ENCODE peak calls at places on chromosomes 5 and 9, in ten cellular contexts. One of them, this sample, is unnamed.

GRCh38 chr9:97559111-97559514 is 57.6 kb downstream of the TMOD1 start:
- DNase-seq in CD8-positive, alpha-beta T cell: no peak
- DNase-seq in BJ: no peak
- DNase-seq in fibroblast of lung: no peak
- DNase-seq in HCT116: no peak
- DNase-seq in foreskin fibroblast: no peak
- DNase-seq in CD8-positive, alpha-beta memory T cell: no peak
- DNase-seq in body of pancreas: no peak
- DNase-seq in AG04450: no peak
- DNase-seq in esophagus squamous epithelium: no peak
- DNase-seq in this sample: peak

GRCh38 chr5:178590141-178590923 is at the start of gene COL23A1:
- DNase-seq in CD8-positive, alpha-beta T cell: peak
- DNase-seq in BJ: no peak
- DNase-seq in fibroblast of lung: peak
- DNase-seq in HCT116: no peak
- DNase-seq in foreskin fibroblast: peak
- DNase-seq in CD8-positive, alpha-beta memory T cell: peak
- DNase-seq in body of pancreas: no peak
- DNase-seq in AG04450: no peak
- DNase-seq in esophagus squamous epithelium: no peak
- DNase-seq in this sample: no peak

GRCh38 chr5:59588922-59589321 is 304.6 kb downstream of the PDE4D start:
- DNase-seq in CD8-positive, alpha-beta T cell: no peak
- DNase-seq in BJ: no peak
- DNase-seq in fibroblast of lung: peak
- DNase-seq in HCT116: no peak
- DNase-seq in foreskin fibroblast: peak
- DNase-seq in CD8-positive, alpha-beta memory T cell: no peak
- DNase-seq in body of pancreas: no peak
- DNase-seq in AG04450: no peak
- DNase-seq in esophagus squamous epithelium: no peak
- DNase-seq in this sample: no peak

GRCh38 chr9:127796225-127796813 is 6.4 kb upstream of the FPGS start:
- DNase-seq in CD8-positive, alpha-beta T cell: no peak
- DNase-seq in BJ: no peak
- DNase-seq in fibroblast of lung: peak
- DNase-seq in HCT116: no peak
- DNase-seq in foreskin fibroblast: peak
- DNase-seq in CD8-positive, alpha-beta memory T cell: no peak
- DNase-seq in body of pancreas: peak
- DNase-seq in AG04450: no peak
- DNase-seq in esophagus squamous epithelium: no peak
- DNase-seq in this sample: peak

GRCh38 chr9:92974696-92975451 is 27.6 kb downstream of the FGD3 start:
- DNase-seq in CD8-positive, alpha-beta T cell: no peak
- DNase-seq in BJ: no peak
- DNase-seq in fibroblast of lung: no peak
- DNase-seq in HCT116: no peak
- DNase-seq in foreskin fibroblast: no peak
- DNase-seq in CD8-positive, alpha-beta memory T cell: no peak
- DNase-seq in body of pancreas: no peak
- DNase-seq in AG04450: no peak
- DNase-seq in esophagus squamous epithelium: no peak
- DNase-seq in this sample: no peak

GRCh38 chr9:80320916-80321315 is 749.2 kb downstream of the TLE4 start:
- DNase-seq in CD8-positive, alpha-beta T cell: no peak
- DNase-seq in BJ: no peak
- DNase-seq in fibroblast of lung: peak
- DNase-seq in HCT116: no peak
- DNase-seq in foreskin fibroblast: peak
- DNase-seq in CD8-positive, alpha-beta memory T cell: no peak
- DNase-seq in body of pancreas: no peak
- DNase-seq in AG04450: no peak
- DNase-seq in esophagus squamous epithelium: no peak
- DNase-seq in this sample: no peak

GRCh38 chr5:112866739-112867138 is 5.7 kb downstream of the SRP19 start:
- DNase-seq in CD8-positive, alpha-beta T cell: no peak
- DNase-seq in BJ: no peak
- DNase-seq in fibroblast of lung: no peak
- DNase-seq in HCT116: no peak
- DNase-seq in foreskin fibroblast: no peak
- DNase-seq in CD8-positive, alpha-beta memory T cell: no peak
- DNase-seq in body of pancreas: no peak
- DNase-seq in AG04450: no peak
- DNase-seq in esophagus squamous epithelium: no peak
- DNase-seq in this sample: no peak

GRCh38 chr9:127706836-127707241 is at the start of gene CFAP157:
- DNase-seq in CD8-positive, alpha-beta T cell: no peak
- DNase-seq in BJ: no peak
- DNase-seq in fibroblast of lung: no peak
- DNase-seq in HCT116: no peak
- DNase-seq in foreskin fibroblast: no peak
- DNase-seq in CD8-positive, alpha-beta memory T cell: no peak
- DNase-seq in body of pancreas: peak
- DNase-seq in AG04450: no peak
- DNase-seq in esophagus squamous epithelium: no peak
- DNase-seq in this sample: no peak

GRCh38 chr9:26748449-26749058 is 144.0 kb downstream of the CAAP1 start:
- DNase-seq in CD8-positive, alpha-beta T cell: no peak
- DNase-seq in BJ: no peak
- DNase-seq in fibroblast of lung: no peak
- DNase-seq in HCT116: no peak
- DNase-seq in foreskin fibroblast: no peak
- DNase-seq in CD8-positive, alpha-beta memory T cell: no peak
- DNase-seq in body of pancreas: no peak
- DNase-seq in AG04450: no peak
- DNase-seq in esophagus squamous epithelium: no peak
- DNase-seq in this sample: no peak

GRCh38 chr5:41246376-41246775 is 33.0 kb upstream of the C6 start:
- DNase-seq in CD8-positive, alpha-beta T cell: no peak
- DNase-seq in BJ: peak
- DNase-seq in fibroblast of lung: peak
- DNase-seq in HCT116: peak
- DNase-seq in foreskin fibroblast: peak
- DNase-seq in CD8-positive, alpha-beta memory T cell: no peak
- DNase-seq in body of pancreas: no peak
- DNase-seq in AG04450: peak
- DNase-seq in esophagus squamous epithelium: no peak
- DNase-seq in this sample: no peak

GRCh38 chr5:149702953-149703646 is 27.0 kb upstream of the PPARGC1B start:
- DNase-seq in CD8-positive, alpha-beta T cell: no peak
- DNase-seq in BJ: no peak
- DNase-seq in fibroblast of lung: no peak
- DNase-seq in HCT116: no peak
- DNase-seq in foreskin fibroblast: no peak
- DNase-seq in CD8-positive, alpha-beta memory T cell: no peak
- DNase-seq in body of pancreas: no peak
- DNase-seq in AG04450: no peak
- DNase-seq in esophagus squamous epithelium: no peak
- DNase-seq in this sample: no peak

GRCh38 chr5:442335-443238 is at the start of gene EXOC3:
- DNase-seq in CD8-positive, alpha-beta T cell: peak
- DNase-seq in BJ: no peak
- DNase-seq in fibroblast of lung: peak
- DNase-seq in HCT116: peak
- DNase-seq in foreskin fibroblast: peak
- DNase-seq in CD8-positive, alpha-beta memory T cell: peak
- DNase-seq in body of pancreas: peak
- DNase-seq in AG04450: peak
- DNase-seq in esophagus squamous epithelium: no peak
- DNase-seq in this sample: peak

GRCh38 chr5:151221574-151221973 is 2.3 kb downstream of the CCDC69 start:
- DNase-seq in CD8-positive, alpha-beta T cell: no peak
- DNase-seq in BJ: no peak
- DNase-seq in fibroblast of lung: peak
- DNase-seq in HCT116: no peak
- DNase-seq in foreskin fibroblast: peak
- DNase-seq in CD8-positive, alpha-beta memory T cell: no peak
- DNase-seq in body of pancreas: no peak
- DNase-seq in AG04450: no peak
- DNase-seq in esophagus squamous epithelium: no peak
- DNase-seq in this sample: no peak

GRCh38 chr5:104890767-104891166 is 1328.2 kb upstream of the NUDT12 start:
- DNase-seq in CD8-positive, alpha-beta T cell: no peak
- DNase-seq in BJ: no peak
- DNase-seq in fibroblast of lung: no peak
- DNase-seq in HCT116: no peak
- DNase-seq in foreskin fibroblast: no peak
- DNase-seq in CD8-positive, alpha-beta memory T cell: no peak
- DNase-seq in body of pancreas: no peak
- DNase-seq in AG04450: no peak
- DNase-seq in esophagus squamous epithelium: no peak
- DNase-seq in this sample: no peak

GRCh38 chr9:98575379-98576346 is 133.1 kb downstream of the GABBR2 start:
- DNase-seq in CD8-positive, alpha-beta T cell: no peak
- DNase-seq in BJ: no peak
- DNase-seq in fibroblast of lung: peak
- DNase-seq in HCT116: no peak
- DNase-seq in foreskin fibroblast: peak
- DNase-seq in CD8-positive, alpha-beta memory T cell: no peak
- DNase-seq in body of pancreas: no peak
- DNase-seq in AG04450: peak
- DNase-seq in esophagus squamous epithelium: no peak
- DNase-seq in this sample: peak

GRCh38 chr5:143156556-143156955 is 246.9 kb downstream of the NR3C1 start:
- DNase-seq in CD8-positive, alpha-beta T cell: no peak
- DNase-seq in BJ: no peak
- DNase-seq in fibroblast of lung: no peak
- DNase-seq in HCT116: no peak
- DNase-seq in foreskin fibroblast: peak
- DNase-seq in CD8-positive, alpha-beta memory T cell: no peak
- DNase-seq in body of pancreas: no peak
- DNase-seq in AG04450: no peak
- DNase-seq in esophagus squamous epithelium: no peak
- DNase-seq in this sample: no peak

GRCh38 chr5:145433077-145433476 is 402.1 kb downstream of the PRELID2 start:
- DNase-seq in CD8-positive, alpha-beta T cell: no peak
- DNase-seq in BJ: no peak
- DNase-seq in fibroblast of lung: no peak
- DNase-seq in HCT116: no peak
- DNase-seq in foreskin fibroblast: no peak
- DNase-seq in CD8-positive, alpha-beta memory T cell: no peak
- DNase-seq in body of pancreas: no peak
- DNase-seq in AG04450: no peak
- DNase-seq in esophagus squamous epithelium: no peak
- DNase-seq in this sample: no peak

GRCh38 chr9:228929-229695 is 14.4 kb downstream of the DOCK8 start:
- DNase-seq in CD8-positive, alpha-beta T cell: no peak
- DNase-seq in BJ: no peak
- DNase-seq in fibroblast of lung: no peak
- DNase-seq in HCT116: no peak
- DNase-seq in foreskin fibroblast: no peak
- DNase-seq in CD8-positive, alpha-beta memory T cell: no peak
- DNase-seq in body of pancreas: no peak
- DNase-seq in AG04450: no peak
- DNase-seq in esophagus squamous epithelium: no peak
- DNase-seq in this sample: no peak

GRCh38 chr5:75325242-75325641 is 11.8 kb upstream of the HMGCR start:
- DNase-seq in CD8-positive, alpha-beta T cell: no peak
- DNase-seq in BJ: no peak
- DNase-seq in fibroblast of lung: no peak
- DNase-seq in HCT116: no peak
- DNase-seq in foreskin fibroblast: no peak
- DNase-seq in CD8-positive, alpha-beta memory T cell: no peak
- DNase-seq in body of pancreas: no peak
- DNase-seq in AG04450: no peak
- DNase-seq in esophagus squamous epithelium: no peak
- DNase-seq in this sample: no peak

GRCh38 chr5:17252543-17252942 is 35.1 kb downstream of the BASP1 start:
- DNase-seq in CD8-positive, alpha-beta T cell: no peak
- DNase-seq in BJ: no peak
- DNase-seq in fibroblast of lung: no peak
- DNase-seq in HCT116: no peak
- DNase-seq in foreskin fibroblast: peak
- DNase-seq in CD8-positive, alpha-beta memory T cell: no peak
- DNase-seq in body of pancreas: no peak
- DNase-seq in AG04450: no peak
- DNase-seq in esophagus squamous epithelium: no peak
- DNase-seq in this sample: no peak

GRCh38 chr5:26310415-26310814 is 728.0 kb downstream of the CDH9 start:
- DNase-seq in CD8-positive, alpha-beta T cell: no peak
- DNase-seq in BJ: no peak
- DNase-seq in fibroblast of lung: no peak
- DNase-seq in HCT116: no peak
- DNase-seq in foreskin fibroblast: no peak
- DNase-seq in CD8-positive, alpha-beta memory T cell: no peak
- DNase-seq in body of pancreas: no peak
- DNase-seq in AG04450: no peak
- DNase-seq in esophagus squamous epithelium: no peak
- DNase-seq in this sample: no peak

GRCh38 chr9:33022303-33022702 is 2.8 kb upstream of the DNAJA1 start:
- DNase-seq in CD8-positive, alpha-beta T cell: no peak
- DNase-seq in BJ: no peak
- DNase-seq in fibroblast of lung: no peak
- DNase-seq in HCT116: no peak
- DNase-seq in foreskin fibroblast: no peak
- DNase-seq in CD8-positive, alpha-beta memory T cell: no peak
- DNase-seq in body of pancreas: no peak
- DNase-seq in AG04450: no peak
- DNase-seq in esophagus squamous epithelium: no peak
- DNase-seq in this sample: no peak
- H3K4me3 ChIP-seq in CD8-positive, alpha-beta T cell: no peak
- H3K4me3 ChIP-seq in BJ: no peak
- H3K4me3 ChIP-seq in fibroblast of lung: no peak
- H3K4me3 ChIP-seq in HCT116: no peak
- H3K4me3 ChIP-seq in foreskin fibroblast: no peak
- H3K4me3 ChIP-seq in CD8-positive, alpha-beta memory T cell: no peak
- H3K4me3 ChIP-seq in body of pancreas: no peak
- H3K4me3 ChIP-seq in AG04450: no peak
- H3K4me3 ChIP-seq in esophagus squamous epithelium: no peak
- H3K4me3 ChIP-seq in this sample: no peak

GRCh38 chr9:2158729-2159128 is 143.6 kb downstream of the SMARCA2 start:
- DNase-seq in CD8-positive, alpha-beta T cell: no peak
- DNase-seq in BJ: no peak
- DNase-seq in fibroblast of lung: peak
- DNase-seq in HCT116: no peak
- DNase-seq in foreskin fibroblast: no peak
- DNase-seq in CD8-positive, alpha-beta memory T cell: no peak
- DNase-seq in body of pancreas: no peak
- DNase-seq in AG04450: no peak
- DNase-seq in esophagus squamous epithelium: no peak
- DNase-seq in this sample: peak
- H3K4me3 ChIP-seq in CD8-positive, alpha-beta T cell: peak
- H3K4me3 ChIP-seq in BJ: peak
- H3K4me3 ChIP-seq in fibroblast of lung: peak
- H3K4me3 ChIP-seq in HCT116: no peak
- H3K4me3 ChIP-seq in foreskin fibroblast: peak
- H3K4me3 ChIP-seq in CD8-positive, alpha-beta memory T cell: peak
- H3K4me3 ChIP-seq in body of pancreas: peak
- H3K4me3 ChIP-seq in AG04450: peak
- H3K4me3 ChIP-seq in esophagus squamous epithelium: peak
- H3K4me3 ChIP-seq in this sample: peak

GRCh38 chr5:93587919-93588585 is 5.0 kb downstream of the NR2F1 start:
- DNase-seq in CD8-positive, alpha-beta T cell: no peak
- DNase-seq in BJ: no peak
- DNase-seq in fibroblast of lung: no peak
- DNase-seq in HCT116: no peak
- DNase-seq in foreskin fibroblast: no peak
- DNase-seq in CD8-positive, alpha-beta memory T cell: no peak
- DNase-seq in body of pancreas: no peak
- DNase-seq in AG04450: no peak
- DNase-seq in esophagus squamous epithelium: no peak
- DNase-seq in this sample: no peak
- H3K4me3 ChIP-seq in CD8-positive, alpha-beta T cell: no peak
- H3K4me3 ChIP-seq in BJ: peak
- H3K4me3 ChIP-seq in fibroblast of lung: peak
- H3K4me3 ChIP-seq in HCT116: no peak
- H3K4me3 ChIP-seq in foreskin fibroblast: no peak
- H3K4me3 ChIP-seq in CD8-positive, alpha-beta memory T cell: no peak
- H3K4me3 ChIP-seq in body of pancreas: no peak
- H3K4me3 ChIP-seq in AG04450: peak
- H3K4me3 ChIP-seq in esophagus squamous epithelium: peak
- H3K4me3 ChIP-seq in this sample: no peak

GRCh38 chr9:133126697-133127339 is 5.8 kb upstream of the RALGDS start:
- DNase-seq in CD8-positive, alpha-beta T cell: no peak
- DNase-seq in BJ: no peak
- DNase-seq in fibroblast of lung: no peak
- DNase-seq in HCT116: no peak
- DNase-seq in foreskin fibroblast: peak
- DNase-seq in CD8-positive, alpha-beta memory T cell: no peak
- DNase-seq in body of pancreas: no peak
- DNase-seq in AG04450: no peak
- DNase-seq in esophagus squamous epithelium: no peak
- DNase-seq in this sample: no peak
- H3K4me3 ChIP-seq in CD8-positive, alpha-beta T cell: peak
- H3K4me3 ChIP-seq in BJ: no peak
- H3K4me3 ChIP-seq in fibroblast of lung: no peak
- H3K4me3 ChIP-seq in HCT116: no peak
- H3K4me3 ChIP-seq in foreskin fibroblast: peak
- H3K4me3 ChIP-seq in CD8-positive, alpha-beta memory T cell: no peak
- H3K4me3 ChIP-seq in body of pancreas: no peak
- H3K4me3 ChIP-seq in AG04450: no peak
- H3K4me3 ChIP-seq in esophagus squamous epithelium: no peak
- H3K4me3 ChIP-seq in this sample: no peak